ENCODE peak calls at places on chromosomes 6 and 20, in six cellular contexts. One of them, this sample, is unnamed.

GRCh38 chr6:3072798-3073197 is 4.5 kb downstream of the RIPK1 start:
- DNase-seq in SK-N-SH: no peak
- DNase-seq in MM.1S: no peak
- DNase-seq in neural progenitor cell: no peak
- DNase-seq in HCT116: no peak
- DNase-seq in GM23248: no peak
- DNase-seq in this sample: no peak

GRCh38 chr6:138231399-138231886 is 13.2 kb upstream of the PBOV1 start:
- DNase-seq in neural progenitor cell: no peak
- DNase-seq in HCT116: no peak
- DNase-seq in GM23248: no peak
- DNase-seq in SK-N-SH: no peak
- DNase-seq in MM.1S: no peak
- DNase-seq in this sample: peak

GRCh38 chr20:64049060-64049886 is at the start of gene SOX18:
- DNase-seq in GM23248: peak
- DNase-seq in neural progenitor cell: peak
- DNase-seq in SK-N-SH: peak
- DNase-seq in MM.1S: no peak
- DNase-seq in HCT116: no peak
- DNase-seq in this sample: peak

GRCh38 chr6:134466751-134467525 is 149.0 kb upstream of the SGK1 start:
- DNase-seq in HCT116: no peak
- DNase-seq in GM23248: peak
- DNase-seq in MM.1S: no peak
- DNase-seq in SK-N-SH: no peak
- DNase-seq in neural progenitor cell: no peak
- DNase-seq in this sample: peak

GRCh38 chr6:76843376-76843775 is 619.9 kb downstream of the HTR1B start:
- DNase-seq in SK-N-SH: no peak
- DNase-seq in MM.1S: no peak
- DNase-seq in neural progenitor cell: no peak
- DNase-seq in GM23248: no peak
- DNase-seq in HCT116: no peak
- DNase-seq in this sample: no peak

GRCh38 chr6:65155083-65155482 is 551.9 kb downstream of the EYS start:
- DNase-seq in SK-N-SH: no peak
- DNase-seq in neural progenitor cell: no peak
- DNase-seq in GM23248: no peak
- DNase-seq in MM.1S: no peak
- DNase-seq in HCT116: no peak
- DNase-seq in this sample: no peak

GRCh38 chr6:118787746-118788419 is 106.1 kb upstream of the ASF1A start:
- DNase-seq in MM.1S: no peak
- DNase-seq in HCT116: no peak
- DNase-seq in neural progenitor cell: no peak
- DNase-seq in SK-N-SH: no peak
- DNase-seq in GM23248: peak
- DNase-seq in this sample: no peak

GRCh38 chr6:7939186-7939863 is 28.7 kb upstream of the TXNDC5 start:
- DNase-seq in GM23248: peak
- DNase-seq in MM.1S: no peak
- DNase-seq in SK-N-SH: no peak
- DNase-seq in HCT116: no peak
- DNase-seq in neural progenitor cell: peak
- DNase-seq in this sample: no peak

GRCh38 chr20:63150391-63150898 is 65.5 kb downstream of the YTHDF1 start:
- DNase-seq in neural progenitor cell: no peak
- DNase-seq in MM.1S: no peak
- DNase-seq in GM23248: no peak
- DNase-seq in SK-N-SH: no peak
- DNase-seq in HCT116: no peak
- DNase-seq in this sample: no peak

GRCh38 chr6:31114540-31114876 is at the start of gene PSORS1C1:
- DNase-seq in MM.1S: no peak
- DNase-seq in HCT116: peak
- DNase-seq in neural progenitor cell: no peak
- DNase-seq in SK-N-SH: no peak
- DNase-seq in GM23248: peak
- DNase-seq in this sample: peak

GRCh38 chr6:4935486-4935885 is 68.4 kb downstream of the RPP40 start:
- DNase-seq in SK-N-SH: no peak
- DNase-seq in MM.1S: no peak
- DNase-seq in HCT116: no peak
- DNase-seq in neural progenitor cell: no peak
- DNase-seq in GM23248: no peak
- DNase-seq in this sample: no peak

GRCh38 chr20:57943291-57943690 is 233.5 kb upstream of the PMEPA1 start:
- DNase-seq in HCT116: no peak
- DNase-seq in GM23248: no peak
- DNase-seq in SK-N-SH: no peak
- DNase-seq in neural progenitor cell: no peak
- DNase-seq in MM.1S: no peak
- DNase-seq in this sample: no peak

GRCh38 chr6:127182501-127182900 is 64.0 kb downstream of the RSPO3 start:
- DNase-seq in SK-N-SH: no peak
- DNase-seq in HCT116: no peak
- DNase-seq in MM.1S: no peak
- DNase-seq in GM23248: peak
- DNase-seq in neural progenitor cell: no peak
- DNase-seq in this sample: no peak

GRCh38 chr20:44495802-44496481 is 20.3 kb downstream of the TTPAL start:
- DNase-seq in SK-N-SH: no peak
- DNase-seq in neural progenitor cell: no peak
- DNase-seq in HCT116: peak
- DNase-seq in GM23248: peak
- DNase-seq in MM.1S: no peak
- DNase-seq in this sample: peak

GRCh38 chr6:19415605-19416326 is 421.4 kb upstream of the ID4 start:
- DNase-seq in SK-N-SH: no peak
- DNase-seq in HCT116: peak
- DNase-seq in GM23248: peak
- DNase-seq in neural progenitor cell: no peak
- DNase-seq in MM.1S: no peak
- DNase-seq in this sample: peak

GRCh38 chr20:57509665-57510237 is 15.2 kb downstream of the CTCFL start:
- DNase-seq in GM23248: peak
- DNase-seq in HCT116: peak
- DNase-seq in MM.1S: peak
- DNase-seq in SK-N-SH: peak
- DNase-seq in neural progenitor cell: peak
- DNase-seq in this sample: peak

GRCh38 chr20:6746901-6747609 is 20.4 kb upstream of the BMP2 start:
- DNase-seq in GM23248: no peak
- DNase-seq in MM.1S: no peak
- DNase-seq in SK-N-SH: no peak
- DNase-seq in HCT116: no peak
- DNase-seq in neural progenitor cell: no peak
- DNase-seq in this sample: peak

GRCh38 chr6:157610451-157610999 is 212.5 kb upstream of the SNX9 start:
- DNase-seq in GM23248: no peak
- DNase-seq in HCT116: no peak
- DNase-seq in SK-N-SH: no peak
- DNase-seq in MM.1S: no peak
- DNase-seq in neural progenitor cell: no peak
- DNase-seq in this sample: no peak

GRCh38 chr6:87082160-87082721 is 12.7 kb downstream of the CGA start:
- DNase-seq in neural progenitor cell: no peak
- DNase-seq in GM23248: no peak
- DNase-seq in SK-N-SH: no peak
- DNase-seq in HCT116: no peak
- DNase-seq in MM.1S: no peak
- DNase-seq in this sample: no peak

GRCh38 chr20:35560105-35560511 is 18.2 kb downstream of the ERGIC3 start:
- DNase-seq in GM23248: no peak
- DNase-seq in neural progenitor cell: no peak
- DNase-seq in SK-N-SH: no peak
- DNase-seq in MM.1S: no peak
- DNase-seq in HCT116: no peak
- DNase-seq in this sample: peak

GRCh38 chr6:26502169-26502568 is 2.1 kb downstream of the BTN1A1 start:
- DNase-seq in HCT116: no peak
- DNase-seq in neural progenitor cell: peak
- DNase-seq in GM23248: no peak
- DNase-seq in MM.1S: no peak
- DNase-seq in SK-N-SH: no peak
- DNase-seq in this sample: peak

GRCh38 chr6:161303628-161304340 is 29.9 kb upstream of the AGPAT4 start:
- DNase-seq in MM.1S: no peak
- DNase-seq in HCT116: no peak
- DNase-seq in GM23248: peak
- DNase-seq in neural progenitor cell: no peak
- DNase-seq in SK-N-SH: no peak
- DNase-seq in this sample: peak

DNA sequence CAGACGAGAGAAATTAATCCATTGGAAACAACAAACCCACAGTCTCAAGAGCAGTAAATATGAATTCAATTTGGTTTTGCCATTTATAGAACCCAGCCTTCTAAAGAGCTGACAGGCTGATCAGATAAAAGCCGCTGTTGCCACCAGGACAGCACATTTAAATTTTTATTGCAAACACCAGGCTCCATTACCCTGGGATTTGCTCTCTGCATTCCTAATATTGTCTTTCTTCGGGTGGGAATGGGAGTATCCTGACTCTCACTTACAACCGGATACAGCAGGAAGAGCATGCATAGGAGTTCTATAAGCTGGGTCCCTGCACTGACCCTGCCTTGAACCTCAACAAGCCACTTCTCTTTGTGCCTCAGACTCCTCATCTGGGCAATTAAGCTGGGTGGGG is 142.9 kb downstream of the LRFN2 start:
- DNase-seq in HCT116: no peak
- DNase-seq in SK-N-SH: peak
- DNase-seq in neural progenitor cell: no peak
- DNase-seq in MM.1S: no peak
- DNase-seq in GM23248: no peak
- DNase-seq in this sample: no peak
- H3K9ac ChIP-seq in HCT116: no peak
- H3K9ac ChIP-seq in SK-N-SH: no peak
- H3K9ac ChIP-seq in neural progenitor cell: no peak
- H3K9ac ChIP-seq in MM.1S: no peak
- H3K9ac ChIP-seq in GM23248: no peak
- H3K9ac ChIP-seq in this sample: no peak

DNA sequence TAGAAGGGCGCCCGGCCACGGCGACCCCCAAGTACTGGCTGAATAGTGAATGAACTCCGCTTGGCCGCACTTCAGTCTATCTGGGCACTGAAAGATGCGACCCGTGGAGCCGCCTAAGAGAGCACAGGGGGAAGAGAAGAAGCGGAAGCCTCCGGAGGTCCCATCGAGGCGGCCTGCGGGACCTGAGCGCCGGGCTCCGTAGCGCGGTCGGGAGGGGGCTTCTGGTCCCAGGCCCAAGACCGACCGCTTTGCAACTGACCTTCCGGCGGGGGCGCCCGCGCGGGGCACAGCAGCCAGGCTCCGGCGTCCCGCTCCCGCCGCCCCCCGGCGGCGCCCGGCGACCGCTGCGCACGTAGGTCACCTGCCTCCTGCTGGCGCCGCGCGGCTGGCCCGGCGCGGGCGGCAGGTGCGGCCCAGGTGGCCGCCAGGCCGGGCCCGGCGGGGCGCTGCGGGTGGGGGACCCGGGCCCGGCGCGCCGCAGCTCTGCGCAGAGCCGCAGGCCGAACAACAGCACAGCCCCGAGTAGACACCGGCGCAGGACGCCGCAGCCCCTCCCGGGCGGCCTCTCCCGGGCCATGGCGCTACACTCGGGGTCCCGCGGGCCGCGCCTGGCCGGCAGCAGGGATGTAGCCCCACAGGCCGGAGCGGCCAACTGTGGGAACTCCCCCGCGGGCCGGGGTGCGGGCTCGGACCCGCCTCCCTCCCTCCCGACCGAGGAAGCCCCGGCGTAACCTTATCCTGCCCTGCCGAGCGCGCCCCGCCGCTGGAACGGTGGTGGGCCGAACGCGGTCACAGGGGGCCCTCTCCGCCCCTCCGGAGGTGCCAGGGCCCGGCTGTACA is at the start of gene METTL24:
- DNase-seq in MM.1S: no peak
- DNase-seq in SK-N-SH: peak
- DNase-seq in HCT116: no peak
- DNase-seq in GM23248: peak
- DNase-seq in neural progenitor cell: peak
- DNase-seq in this sample: no peak
- H2AFZ ChIP-seq in MM.1S: no peak
- H2AFZ ChIP-seq in SK-N-SH: no peak
- H2AFZ ChIP-seq in HCT116: no peak
- H2AFZ ChIP-seq in GM23248: peak
- H2AFZ ChIP-seq in neural progenitor cell: peak
- H2AFZ ChIP-seq in this sample: no peak

DNA sequence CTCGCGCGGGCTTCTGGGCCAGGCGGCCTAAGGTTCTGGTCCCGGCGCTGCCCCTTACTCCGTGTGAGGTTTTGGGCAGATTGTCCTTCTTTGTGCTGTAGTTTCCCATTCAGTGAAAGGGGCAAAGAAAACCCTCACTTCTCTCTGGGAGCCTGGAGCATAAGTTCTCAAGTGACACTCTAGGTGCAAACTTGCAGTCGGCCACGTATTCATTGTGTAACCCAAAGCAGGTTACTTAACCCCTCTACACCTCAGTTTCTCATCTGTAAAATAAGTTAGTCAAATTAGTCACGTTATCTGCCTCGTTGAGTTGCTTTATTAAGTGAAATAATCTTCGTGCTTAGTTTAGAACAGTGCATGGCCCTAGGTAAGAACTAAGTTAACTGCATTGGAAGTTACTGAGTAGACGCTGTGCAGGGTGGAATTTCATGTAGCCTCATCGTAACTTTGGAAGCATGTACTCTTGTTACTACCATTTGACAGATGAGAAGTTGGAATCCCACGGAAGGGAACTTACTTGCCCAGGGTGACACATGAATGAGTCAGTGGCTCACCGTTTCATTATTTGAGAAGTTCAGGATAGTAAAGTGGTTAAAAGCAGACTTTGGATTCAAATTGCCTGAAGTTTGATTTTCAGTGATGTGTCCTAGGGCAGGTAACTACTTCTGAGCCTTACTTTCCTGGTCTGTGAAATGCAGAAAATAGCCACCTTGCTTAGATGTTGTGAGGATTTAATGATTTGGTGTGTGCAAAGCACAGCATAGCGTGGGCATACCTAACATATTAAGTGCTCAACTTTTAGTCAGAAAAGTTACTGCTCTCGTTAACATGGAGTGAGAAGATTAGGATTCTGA is 550 bp upstream of the MROH8 start:
- DNase-seq in MM.1S: no peak
- DNase-seq in SK-N-SH: no peak
- DNase-seq in neural progenitor cell: no peak
- DNase-seq in GM23248: peak
- DNase-seq in HCT116: no peak
- DNase-seq in this sample: peak
- TF ChIP-seq EZH2phosphoT487 in MM.1S: no peak
- TF ChIP-seq EZH2phosphoT487 in SK-N-SH: no peak
- TF ChIP-seq EZH2phosphoT487 in neural progenitor cell: no peak
- TF ChIP-seq EZH2phosphoT487 in GM23248: no peak
- TF ChIP-seq EZH2phosphoT487 in HCT116: no peak
- TF ChIP-seq EZH2phosphoT487 in this sample: no peak

GRCh38 chr6:16228709-16229665 is 9.4 kb upstream of the GMPR start:
- DNase-seq in HCT116: no peak
- DNase-seq in GM23248: peak
- DNase-seq in neural progenitor cell: no peak
- DNase-seq in MM.1S: no peak
- DNase-seq in SK-N-SH: no peak
- DNase-seq in this sample: peak
- H3K9ac ChIP-seq in HCT116: no peak
- H3K9ac ChIP-seq in GM23248: no peak
- H3K9ac ChIP-seq in neural progenitor cell: no peak
- H3K9ac ChIP-seq in MM.1S: no peak
- H3K9ac ChIP-seq in SK-N-SH: no peak
- H3K9ac ChIP-seq in this sample: no peak

This sample was measured in PC-3.